ENCODE peak calls at places on chromosomes 1 and 21, in six cellular contexts. H is IMR-90, R is endothelial cell of umbilical vein, X is SK-N-SH, L is K562, M is neuronal stem cell. B is an unnamed sample.

GRCh38 chr1:194256010-194256409 is 1069.6 kb upstream of the B3GALT2 start:
- DNase-seq in H (no peak), R (no peak), M (no peak), X (no peak), L (no peak), B (no peak)

GRCh38 chr1:65791396-65791795 is 1.3 kb upstream of the PDE4B start:
- DNase-seq in R (no peak), L (no peak), X (no peak), M (no peak), H (peak), B (no peak)

GRCh38 chr1:156128749-156129682 is 14.5 kb downstream of the LMNA start:
- DNase-seq in L (no peak), R (peak), M (no peak), X (no peak), H (peak), B (peak)

GRCh38 chr1:47229884-47230691 is 1.9 kb downstream of the TAL1 start:
- DNase-seq in H (no peak), L (no peak), M (no peak), X (no peak), R (peak), B (no peak)

GRCh38 chr1:147515046-147515869 is 26.0 kb upstream of the BCL9 start:
- DNase-seq in H (peak), L (no peak), R (no peak), X (no peak), M (no peak), B (peak)

GRCh38 chr21:26005464-26005863 is 165.1 kb downstream of the APP start:
- DNase-seq in L (no peak), H (no peak), M (no peak), X (no peak), R (no peak), B (no peak)

GRCh38 chr1:7334475-7335035 is 436.5 kb upstream of the VAMP3 start:
- DNase-seq in M (no peak), H (peak), R (no peak), L (no peak), X (peak), B (no peak)

GRCh38 chr1:201990427-201990826 is 8.0 kb downstream of the RNPEP start:
- DNase-seq in M (no peak), R (peak), H (no peak), X (peak), L (no peak), B (no peak)

GRCh38 chr1:2644591-2645101 is 11.8 kb upstream of the MMEL1 start:
- DNase-seq in R (no peak), M (no peak), L (no peak), H (no peak), X (no peak), B (no peak)

GRCh38 chr1:57868895-57869294 is 445.0 kb upstream of the DAB1 start:
- DNase-seq in R (no peak), X (no peak), H (no peak), M (no peak), L (no peak), B (no peak)

GRCh38 chr21:17759546-17760178 is 59.5 kb downstream of the C21orf91 start:
- DNase-seq in X (no peak), R (no peak), H (no peak), M (no peak), L (no peak), B (peak)

GRCh38 chr1:240765732-240766363 is 153.9 kb upstream of the GREM2 start:
- DNase-seq in L (no peak), R (peak), H (peak), X (no peak), M (peak), B (peak)

GRCh38 chr21:28431022-28431421 is 561.7 kb downstream of the LTN1 start:
- DNase-seq in L (no peak), R (no peak), M (no peak), H (peak), X (no peak), B (peak)

GRCh38 chr1:47536646-47537118 is 98.8 kb downstream of the FOXD2 start:
- DNase-seq in M (no peak), H (no peak), X (no peak), L (no peak), R (no peak), B (no peak)

GRCh38 chr1:177817969-177818872 is 151.6 kb downstream of the SEC16B start:
- DNase-seq in M (no peak), H (no peak), X (no peak), L (no peak), R (no peak), B (no peak)

GRCh38 chr1:177824508-177824982 is 145.3 kb downstream of the SEC16B start:
- DNase-seq in L (no peak), H (no peak), M (no peak), R (no peak), X (no peak), B (no peak)

GRCh38 chr1:177825276-177825903 is 144.5 kb downstream of the SEC16B start:
- DNase-seq in H (no peak), R (no peak), M (no peak), L (no peak), X (no peak), B (no peak)

DNA sequence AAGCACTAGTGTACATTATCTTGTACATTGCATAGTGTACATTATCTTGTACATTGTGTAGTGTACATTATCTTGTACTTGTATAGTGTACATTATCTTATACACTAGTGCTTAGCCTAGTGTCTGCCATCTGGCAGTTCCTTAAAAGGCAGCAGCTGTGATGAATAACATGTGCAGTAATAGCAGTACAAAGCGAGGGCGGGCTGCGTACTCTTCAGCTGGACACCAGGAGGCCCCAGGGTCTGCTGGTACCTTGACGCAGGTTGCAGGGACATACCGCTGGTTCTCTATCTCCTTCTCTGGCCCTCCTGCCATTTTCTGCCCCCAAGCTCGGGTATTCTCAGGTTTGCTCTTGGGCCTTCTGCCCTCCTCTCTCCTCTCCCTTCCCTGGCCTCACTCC is 149.6 kb downstream of the SEC16B start:
- DNase-seq in R (no peak), L (no peak), H (no peak), X (no peak), M (no peak), B (no peak)
- H2AFZ ChIP-seq in R (no peak), L (no peak), H (no peak), X (no peak), M (no peak), B (no peak)

DNA sequence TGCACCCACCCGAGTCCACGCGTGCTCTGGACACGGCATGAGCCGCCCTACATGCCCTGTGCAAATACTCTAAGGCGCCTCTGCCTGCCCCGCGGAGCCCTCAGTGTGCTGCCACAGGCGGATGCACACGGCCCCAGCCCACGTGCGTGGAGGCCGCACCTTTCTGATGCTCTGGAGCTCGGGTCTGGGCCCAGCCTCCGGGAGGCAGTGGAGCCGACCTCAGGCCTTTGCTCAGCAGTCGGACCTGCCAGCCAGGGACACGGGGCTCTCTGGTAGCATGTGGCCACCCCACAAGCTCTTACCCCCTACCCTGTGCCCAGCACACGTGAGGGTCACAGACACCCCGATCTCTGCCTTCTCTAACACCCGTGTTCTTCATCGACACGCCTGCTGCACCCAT is 2.1 kb downstream of the TMEM240 start:
- DNase-seq in H (no peak), R (no peak), X (no peak), M (no peak), L (no peak), B (no peak)
- H2AFZ ChIP-seq in H (peak), R (no peak), X (no peak), M (no peak), L (no peak), B (no peak)

GRCh38 chr1:116167625-116168276 is 56.6 kb downstream of the MAB21L3 start:
- DNase-seq in R (peak), X (no peak), H (no peak), M (no peak), L (peak), B (no peak)
- H2AFZ ChIP-seq in R (peak), X (no peak), H (peak), M (peak), L (peak), B (no peak)

GRCh38 chr1:226882187-226882586 is 11.8 kb downstream of the PSEN2 start:
- DNase-seq in M (no peak), L (no peak), X (no peak), R (no peak), H (no peak), B (no peak)
- H2AFZ ChIP-seq in M (no peak), L (no peak), X (no peak), R (no peak), H (no peak), B (no peak)

DNA sequence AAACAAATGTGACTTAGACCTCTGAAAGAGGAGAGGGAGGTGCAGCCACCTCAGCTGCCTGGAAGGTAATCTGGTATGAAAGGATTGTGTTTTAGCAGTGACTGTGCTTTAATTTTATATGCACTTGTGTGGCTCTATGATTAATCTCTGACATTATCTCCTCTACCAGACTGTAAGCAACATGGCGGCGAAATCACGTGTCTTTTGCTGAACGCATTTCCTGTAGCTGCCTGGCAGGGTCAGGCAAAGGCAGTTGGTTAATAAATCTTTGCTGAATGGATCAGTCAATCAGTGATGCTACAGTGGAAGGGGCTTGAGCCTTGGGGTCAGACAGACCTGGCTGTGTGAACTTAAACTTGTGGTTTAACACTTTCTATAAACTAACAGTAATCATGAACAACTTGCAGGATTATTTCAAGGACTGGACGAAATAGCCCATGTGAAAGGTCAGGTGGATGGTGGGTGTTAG is 96.9 kb downstream of the ADSS2 start:
- DNase-seq in M (no peak), R (no peak), X (no peak), H (peak), L (peak), B (no peak)
- H2AFZ ChIP-seq in M (peak), R (peak), X (peak), H (peak), L (peak), B (no peak)

DNA sequence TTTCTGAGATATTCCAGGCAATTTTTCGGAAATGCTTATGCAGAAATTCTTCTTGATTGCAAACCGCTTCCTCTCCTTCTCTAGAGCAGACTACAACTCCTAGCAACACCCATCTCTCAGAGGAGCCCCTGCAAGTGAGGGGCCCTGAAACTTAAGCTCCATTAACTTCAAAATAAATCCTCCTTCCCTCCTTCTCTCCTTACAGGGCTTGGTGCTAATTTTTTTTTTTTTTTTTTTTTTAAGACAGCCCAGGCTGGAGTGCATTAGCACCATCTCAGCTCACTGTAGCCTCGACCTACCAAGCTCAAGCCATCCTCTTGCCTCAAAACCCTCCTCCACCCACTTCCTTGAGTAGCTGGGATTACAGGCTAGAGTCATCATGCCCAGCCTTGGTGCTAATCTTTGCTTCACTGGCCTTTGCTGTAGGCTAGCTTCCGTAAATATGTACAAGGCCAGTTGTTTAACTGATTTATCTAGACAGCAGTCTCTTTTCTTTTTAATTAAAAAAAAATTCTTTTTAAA is 30.2 kb upstream of the SFPQ start:
- DNase-seq in M (no peak), R (no peak), L (no peak), H (no peak), X (no peak), B (no peak)
- H2AFZ ChIP-seq in M (peak), R (no peak), L (no peak), H (no peak), X (peak), B (no peak)

B was measured in PC-3.